ENCODE peak calls at places on chromosomes 2 and 18, in ten cellular contexts. T is RKO; K is small intestine; S is AG08396; R is stimulated activated CD4-positive, alpha-beta T cell treated with anti-CD3 and anti-CD28 coated beads, Interleukin-1b, Interleukin-23, amount 100 ng/mL, for 24 hours; Z is HT1080; P is NCI-H446; C is fibroblast of mammary gland; O is activated T-cell treated with anti-CD3 and anti-CD28 coated beads, Interleukin-2, amount 50 U/mL, for 72 hours; A is GM12892. I is an unnamed sample.

GRCh38 chr2:223247136-223247535 is 195.1 kb downstream of the KCNE4 start:
- DNase-seq in Z (peak; percentile 45), T (peak; percentile 11), A (no peak), R (no peak), S (peak; percentile 43), O (no peak), P (peak; percentile 8), K (no peak), C (peak; percentile 67), I (no peak)

GRCh38 chr2:219697811-219698683 is 70.6 kb downstream of the SLC4A3 start:
- DNase-seq in S (no peak), Z (no peak), A (no peak), K (no peak), R (no peak), O (no peak), T (no peak), P (no peak), C (peak; percentile 11), I (no peak)

GRCh38 chr2:128623776-128624424 is 305.2 kb upstream of the HS6ST1 start:
- DNase-seq in R (no peak), K (no peak), P (no peak), C (peak; percentile 92), Z (peak; percentile 68), S (peak; percentile 90), O (peak; percentile 51), A (peak; percentile 48), T (no peak), I (no peak)

GRCh38 chr2:151833984-151834383 is 5.8 kb upstream of the ARL5A start:
- DNase-seq in C (no peak), K (no peak), A (no peak), R (no peak), T (no peak), Z (no peak), P (no peak), S (no peak), O (no peak), I (no peak)

GRCh38 chr2:64787698-64788097 is 134.0 kb upstream of the SERTAD2 start:
- DNase-seq in A (no peak), O (no peak), R (no peak), C (peak; percentile 53), T (peak; percentile 31), S (no peak), K (no peak), P (no peak), Z (no peak), I (no peak)

GRCh38 chr2:50746526-50746925 is 285.4 kb downstream of the NRXN1 start:
- DNase-seq in Z (peak; percentile 43), A (no peak), C (peak; percentile 2), R (no peak), K (peak; percentile 38), T (peak; percentile 40), P (no peak), S (no peak), O (no peak), I (no peak)

GRCh38 chr18:7940976-7941375 is 373.9 kb downstream of the PTPRM start:
- DNase-seq in O (no peak), Z (no peak), C (no peak), T (no peak), K (no peak), P (no peak), A (no peak), R (no peak), S (no peak), I (no peak)

GRCh38 chr2:225274751-225275150 is 124.8 kb upstream of the NYAP2 start:
- DNase-seq in Z (peak; percentile 6), T (no peak), S (no peak), A (no peak), P (peak; percentile 81), R (no peak), K (peak; percentile 24), C (peak; percentile 65), O (no peak), I (no peak)

GRCh38 chr2:12076810-12077209 is 330.4 kb downstream of the LPIN1 start:
- DNase-seq in O (peak; percentile 11), Z (peak; percentile 44), K (no peak), T (no peak), R (no peak), A (no peak), C (peak; percentile 16), P (peak; percentile 17), S (no peak), I (no peak)

GRCh38 chr2:217989221-217989948 is 13.4 kb downstream of the TNS1 start:
- DNase-seq in T (no peak), K (no peak), A (no peak), S (no peak), R (no peak), P (no peak), O (no peak), C (no peak), Z (no peak), I (no peak)

GRCh38 chr18:2716394-2717326 is 61.1 kb downstream of the SMCHD1 start:
- DNase-seq in K (no peak), O (no peak), C (no peak), P (no peak), Z (no peak), R (no peak), S (no peak), A (no peak), T (no peak), I (no peak)

GRCh38 chr2:242020196-242021004 is 150.9 kb downstream of the RTP5 start:
- DNase-seq in K (no peak), T (no peak), Z (no peak), A (no peak), P (no peak), O (no peak), C (peak; percentile 42), S (no peak), R (no peak), I (no peak)

GRCh38 chr18:67428148-67428547 is 88.4 kb downstream of the DSEL start:
- DNase-seq in O (no peak), C (no peak), P (no peak), Z (no peak), R (no peak), S (no peak), A (no peak), K (no peak), T (no peak), I (no peak)

GRCh38 chr2:119794237-119794636 is 34.5 kb downstream of the PTPN4 start:
- DNase-seq in O (no peak), T (no peak), C (no peak), Z (no peak), R (no peak), K (no peak), S (no peak), A (no peak), P (no peak), I (no peak)

I was measured in tibial artery.